ENCODE peak calls at places on chromosomes 16 and 17, in five cellular contexts. Z is hepatocyte, L is adrenal gland, D is HCT116, C is AG04450. T is an unnamed sample.

GRCh38 chr16:83689385-83689831 is 118.4 kb upstream of the HSBP1 start:
- DNase-seq in Z (peak; percentile 40), L (no peak), D (no peak), C (peak; percentile 67), T (no peak)

GRCh38 chr16:2238396-2239230 is 2.4 kb downstream of the DNASE1L2 start:
- DNase-seq in Z (no peak), L (no peak), D (no peak), C (no peak), T (no peak)

GRCh38 chr17:57989011-57989345 is 924 bp upstream of the VEZF1 start:
- DNase-seq in Z (peak; percentile 68), L (no peak), D (peak; percentile 64), C (no peak), T (no peak)

GRCh38 chr16:11669380-11670146 is 1.3 kb downstream of the SNN start:
- DNase-seq in Z (no peak), L (peak; percentile 63), D (no peak), C (no peak), T (no peak)

GRCh38 chr17:7315570-7316243 is 547 bp upstream of the GPS2 start:
- DNase-seq in Z (no peak), L (no peak), D (no peak), C (no peak), T (no peak)

GRCh38 chr17:67491009-67491677 is 114.1 kb downstream of the PITPNC1 start:
- DNase-seq in Z (peak; percentile 78), L (peak; percentile 92), D (peak; percentile 87), C (peak; percentile 93), T (no peak)

GRCh38 chr17:58112970-58113631 is 29.9 kb downstream of the DYNLL2 start:
- DNase-seq in Z (peak; percentile 77), L (peak; percentile 84), D (peak; percentile 79), C (no peak), T (no peak)

GRCh38 chr17:65055708-65056638 is 567 bp downstream of the GNA13 start:
- DNase-seq in Z (peak; percentile 69), L (peak; percentile 77), D (peak; percentile 16), C (no peak), T (no peak)

GRCh38 chr16:4769306-4769638 is 2.3 kb upstream of the ZNF500 start:
- DNase-seq in Z (no peak), L (no peak), D (no peak), C (no peak), T (no peak)

GRCh38 chr17:72931635-72932034 is 160.9 kb downstream of the SLC39A11 start:
- DNase-seq in Z (peak; percentile 40), L (no peak), D (no peak), C (no peak), T (no peak)

GRCh38 chr17:73633736-73634135 is 10.5 kb downstream of the SDK2 start:
- DNase-seq in Z (no peak), L (no peak), D (no peak), C (no peak), T (no peak)

GRCh38 chr16:84788968-84789371 is 30.8 kb upstream of the CRISPLD2 start:
- DNase-seq in Z (peak; percentile 64), L (no peak), D (no peak), C (no peak), T (no peak)

GRCh38 chr17:7083592-7083991 is 3.5 kb upstream of the CLEC10A start:
- DNase-seq in Z (no peak), L (no peak), D (no peak), C (no peak), T (no peak)

GRCh38 chr16:81432899-81433560 is 11.6 kb upstream of the CMIP start:
- DNase-seq in Z (no peak), L (no peak), D (no peak), C (no peak), T (no peak)

GRCh38 chr16:70738083-70738977 is 52.5 kb upstream of the MTSS2 start:
- DNase-seq in Z (peak; percentile 66), L (peak; percentile 63), D (no peak), C (peak; percentile 81), T (no peak)

GRCh38 chr17:27952366-27952765 is 59.2 kb upstream of the LYRM9 start:
- DNase-seq in Z (no peak), L (no peak), D (no peak), C (no peak), T (no peak)

GRCh38 chr16:1743376-1744337 is 27.7 kb downstream of the NME3 start:
- DNase-seq in Z (no peak), L (no peak), D (no peak), C (no peak), T (no peak)

GRCh38 chr16:22721497-22722100 is 92.4 kb upstream of the HS3ST2 start:
- DNase-seq in Z (no peak), L (no peak), D (no peak), C (no peak), T (no peak)

GRCh38 chr17:10618202-10618635 is 38.9 kb downstream of the MYH3 start:
- DNase-seq in Z (peak; percentile 84), L (peak; percentile 56), D (peak; percentile 68), C (peak; percentile 18), T (no peak)

GRCh38 chr17:1882836-1883235 is 53.0 kb downstream of the RPA1 start:
- DNase-seq in Z (peak; percentile 32), L (peak; percentile 23), D (no peak), C (no peak), T (no peak)

GRCh38 chr17:61412860-61413653 is 13.4 kb downstream of the TBX2 start:
- DNase-seq in Z (peak; percentile 29), L (no peak), D (no peak), C (no peak), T (no peak)

GRCh38 chr17:56449176-56449575 is 144.3 kb upstream of the NOG start:
- DNase-seq in Z (no peak), L (no peak), D (no peak), C (no peak), T (no peak)

GRCh38 chr17:56452469-56452868 is 141.0 kb upstream of the NOG start:
- DNase-seq in Z (no peak), L (no peak), D (no peak), C (no peak), T (no peak)

GRCh38 chr17:56447166-56447565 is 146.3 kb upstream of the NOG start:
- DNase-seq in Z (no peak), L (no peak), D (no peak), C (no peak), T (no peak)

DNA sequence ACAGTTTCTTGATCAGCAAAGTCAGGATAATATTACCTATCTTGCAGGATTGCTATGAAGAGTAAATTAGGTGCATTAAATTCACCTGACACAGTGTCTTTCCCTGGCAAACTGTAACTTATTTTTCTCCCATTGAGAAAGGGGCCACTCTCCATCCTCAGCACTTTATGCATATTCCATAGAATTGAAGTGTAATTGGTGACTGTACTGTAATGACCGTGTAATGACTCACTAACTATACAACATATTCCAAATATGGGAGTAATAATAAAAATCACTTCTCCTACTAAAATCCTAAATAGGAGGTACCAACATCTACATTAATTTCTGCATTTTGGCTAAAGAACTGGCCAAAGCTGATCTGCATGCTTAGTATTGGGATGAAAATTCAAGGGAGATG is 141.9 kb upstream of the NOG start:
- DNase-seq in Z (no peak), L (no peak), D (no peak), C (no peak), T (no peak)
- TF ChIP-seq CTCF in Z (no peak), L (no peak), D (no peak), C (no peak), T (no peak)

DNA sequence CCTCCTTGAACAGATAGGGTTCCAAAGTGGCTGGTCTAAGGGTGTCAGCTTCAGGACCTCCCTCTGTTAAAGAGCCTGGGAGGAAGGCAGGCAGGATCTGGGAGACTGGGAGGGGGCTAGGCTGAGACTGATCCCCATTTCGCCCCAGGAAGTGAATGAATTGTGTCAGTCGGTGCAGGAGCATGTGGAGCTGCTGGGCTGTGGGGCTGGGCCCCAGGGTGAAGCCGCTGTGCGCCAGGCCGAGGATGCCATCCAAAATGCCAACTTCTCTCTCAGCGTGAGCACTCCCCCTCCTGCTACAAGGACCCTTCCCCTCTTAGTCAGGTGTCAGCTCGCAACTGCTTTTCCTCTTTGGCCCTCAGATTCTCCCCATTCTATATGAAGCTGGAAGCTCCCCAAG is 6.1 kb downstream of the CARMIL2 start:
- DNase-seq in Z (no peak), L (no peak), D (no peak), C (no peak), T (no peak)
- H3K27me3 ChIP-seq in Z (peaks cover 47% of the 10 kb centered on the region), L (peaks cover 26% of the 10 kb centered on the region), D (no peaks in the 10 kb centered on the region), C (peaks cover 50% of the 10 kb centered on the region), T (peaks cover 30% of the 10 kb centered on the region)

DNA sequence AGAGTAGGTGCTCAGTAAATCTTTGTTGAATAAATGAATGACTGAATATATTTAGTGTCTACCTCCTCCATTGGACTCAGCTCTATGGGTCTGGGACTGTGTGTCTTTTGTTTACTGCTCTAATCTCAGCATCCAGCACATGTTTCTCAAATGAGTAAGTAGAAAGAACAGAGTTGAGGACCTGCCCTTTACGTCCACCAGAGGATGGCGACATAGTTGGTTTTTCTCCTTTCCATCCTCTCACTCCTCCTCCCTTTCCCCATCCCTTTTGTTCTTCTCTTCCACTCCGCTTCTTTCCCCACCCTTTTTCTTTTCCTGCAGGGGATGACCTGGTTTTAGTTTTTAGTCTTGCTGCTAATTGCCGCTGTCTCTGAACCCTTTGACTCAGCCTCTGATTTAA is 12.1 kb upstream of the CHP2 start:
- DNase-seq in Z (no peak), L (no peak), D (no peak), C (no peak), T (no peak)
- TF ChIP-seq CTCF in Z (no peak), L (no peak), D (peak; percentile 16), C (no peak), T (no peak)

DNA sequence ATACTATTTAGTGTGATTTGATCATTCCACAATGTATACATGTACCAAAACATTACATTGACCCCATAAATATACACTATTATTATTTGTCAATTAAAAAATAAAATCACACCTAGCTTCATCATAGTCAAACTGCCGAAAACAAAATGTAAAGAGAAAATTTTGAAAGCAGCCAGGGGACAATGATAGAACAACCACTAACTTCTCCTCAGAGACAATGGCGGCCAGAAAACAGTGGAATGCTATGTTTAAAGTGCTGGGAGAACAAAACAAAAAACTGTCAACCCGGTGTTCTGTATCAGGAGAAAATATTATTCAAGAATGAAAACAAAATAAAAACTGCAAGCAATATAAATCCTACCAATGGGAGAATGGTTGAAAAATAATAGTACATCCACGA is 63.2 kb downstream of the METRNL start:
- DNase-seq in Z (peak; percentile 1), L (no peak), D (no peak), C (no peak), T (no peak)
- H3K27me3 ChIP-seq in Z (no peaks in the 10 kb centered on the region), L (no peaks in the 10 kb centered on the region), D (peaks cover 4% of the 10 kb centered on the region), C (peaks cover 42% of the 10 kb centered on the region), T (peaks cover 20% of the 10 kb centered on the region)

GRCh38 chr17:36657763-36658490 is 56.5 kb downstream of the MRM1 start:
- DNase-seq in Z (peak; percentile 44), L (no peak), D (no peak), C (no peak), T (no peak)
- TF ChIP-seq CTCF in Z (peak; percentile 35), L (no peak), D (peak; percentile 54), C (peak; percentile 8), T (no peak)

GRCh38 chr17:48960834-48961515 is 7.4 kb downstream of the GIP start:
- DNase-seq in Z (peak; percentile 49), L (no peak), D (no peak), C (no peak), T (no peak)
- H3K27me3 ChIP-seq in Z (no peaks in the 10 kb centered on the region), L (peaks cover 6% of the 10 kb centered on the region), D (no peaks in the 10 kb centered on the region), C (no peaks in the 10 kb centered on the region), T (peaks cover 4% of the 10 kb centered on the region)

GRCh38 chr16:55021595-55022475 is 91.2 kb downstream of the IRX5 start:
- DNase-seq in Z (peak; percentile 65), L (no peak), D (peak; percentile 67), C (no peak), T (no peak)
- TF ChIP-seq CTCF in Z (peak; percentile 19), L (no peak), D (peak; percentile 67), C (no peak), T (peak; percentile 9)

T was measured in esophagus squamous epithelium.